ENCODE peak calls at places on chromosomes 3 and 15, in four cellular contexts. C is HCT116, A is GM12878, P is HepG2. V is an unnamed sample.

GRCh38 chr3:138460536-138461205 is 26.3 kb downstream of the ESYT3 start:
- DNase-seq in C (no peak), A (no peak), P (no peak), V (no peak)

GRCh38 chr15:81398910-81399551 is 25.0 kb upstream of the TMC3 start:
- DNase-seq in C (no peak), A (no peak), P (no peak), V (no peak)

GRCh38 chr3:81823882-81824395 is 62.5 kb upstream of the GBE1 start:
- DNase-seq in C (no peak), A (peak; percentile 59), P (no peak), V (no peak)

GRCh38 chr15:84749111-84749991 is 959 bp downstream of the ZNF592 start:
- DNase-seq in C (no peak), A (no peak), P (peak; percentile 56), V (peak; percentile 42)

GRCh38 chr15:35306361-35306981 is 221.4 kb upstream of the NANOGP8 start:
- DNase-seq in C (peak; percentile 18), A (no peak), P (no peak), V (peak; percentile 50)

GRCh38 chr3:117184574-117184973 is 475.0 kb downstream of the TUSC7 start:
- DNase-seq in C (no peak), A (no peak), P (no peak), V (no peak)

GRCh38 chr3:85801955-85802354 is 843.2 kb downstream of the CADM2 start:
- DNase-seq in C (no peak), A (no peak), P (peak; percentile 20), V (peak; percentile 8)

GRCh38 chr3:179069762-179070390 is 1.7 kb downstream of the ZMAT3 start:
- DNase-seq in C (no peak), A (no peak), P (no peak), V (no peak)

GRCh38 chr15:75531041-75531450 is 48.1 kb downstream of the PTPN9 start:
- DNase-seq in C (no peak), A (no peak), P (no peak), V (no peak)

GRCh38 chr3:160641675-160642330 is 35.2 kb upstream of the ARL14 start:
- DNase-seq in C (no peak), A (no peak), P (no peak), V (no peak)

GRCh38 chr3:112615942-112616731 is 24.8 kb downstream of the CCDC80 start:
- DNase-seq in C (no peak), A (no peak), P (no peak), V (no peak)

GRCh38 chr3:43496740-43497375 is 125.0 kb downstream of the ANO10 start:
- DNase-seq in C (no peak), A (no peak), P (no peak), V (no peak)

GRCh38 chr3:12462159-12462962 is 21.9 kb upstream of the TSEN2 start:
- DNase-seq in C (no peak), A (no peak), P (peak; percentile 57), V (no peak)

GRCh38 chr3:194101592-194102432 is 34.1 kb upstream of the HES1 start:
- DNase-seq in C (no peak), A (no peak), P (peak; percentile 90), V (no peak)

GRCh38 chr3:184260571-184261269 is 633 bp downstream of the CAMK2N2 start:
- DNase-seq in C (no peak), A (no peak), P (no peak), V (no peak)

GRCh38 chr3:139559541-139559940 is 20.0 kb upstream of the RBP1 start:
- DNase-seq in C (no peak), A (no peak), P (no peak), V (no peak)

GRCh38 chr3:185900228-185900627 is 37.6 kb downstream of the TRA2B start:
- DNase-seq in C (peak; percentile 70), A (no peak), P (peak; percentile 69), V (peak; percentile 47)

GRCh38 chr3:66000506-66000905 is 38.2 kb downstream of the MAGI1 start:
- DNase-seq in C (no peak), A (no peak), P (peak; percentile 7), V (no peak)

GRCh38 chr3:156174229-156174847 is 54.0 kb downstream of the KCNAB1 start:
- DNase-seq in C (peak; percentile 16), A (no peak), P (peak; percentile 8), V (no peak)

GRCh38 chr15:41905360-41905793 is 11.5 kb upstream of the SPTBN5 start:
- DNase-seq in C (no peak), A (no peak), P (no peak), V (no peak)

GRCh38 chr15:100940785-100941379 is 21.7 kb downstream of the LRRK1 start:
- DNase-seq in C (no peak), A (no peak), P (no peak), V (no peak)

GRCh38 chr3:46699846-46700523 is 1.2 kb upstream of the TMIE start:
- DNase-seq in C (no peak), A (no peak), P (no peak), V (no peak)

GRCh38 chr3:195076981-195077610 is 193.9 kb downstream of the XXYLT1 start:
- DNase-seq in C (no peak), A (no peak), P (no peak), V (no peak)

GRCh38 chr15:62809106-62809967 is 233.2 kb upstream of the TPM1 start:
- DNase-seq in C (no peak), A (no peak), P (peak; percentile 23), V (no peak)

GRCh38 chr3:106215047-106215446 is 346.2 kb upstream of the CBLB start:
- DNase-seq in C (no peak), A (no peak), P (no peak), V (peak; percentile 63)

GRCh38 chr3:94063497-94064119 is 747 bp downstream of the NSUN3 start:
- DNase-seq in C (no peak), A (no peak), P (peak; percentile 12), V (no peak)
- TF ChIP-seq SP1 in C (no peak), A (no peak), P (no peak), V (no peak)

GRCh38 chr15:93249599-93249998 is 160.6 kb upstream of the RGMA start:
- DNase-seq in C (no peak), A (no peak), P (no peak), V (no peak)

GRCh38 chr15:93247466-93248121 is 158.6 kb upstream of the RGMA start:
- DNase-seq in C (no peak), A (no peak), P (no peak), V (no peak)

GRCh38 chr15:93252780-93253179 is 163.8 kb upstream of the RGMA start:
- DNase-seq in C (no peak), A (no peak), P (no peak), V (no peak)

GRCh38 chr15:93250905-93251304 is 161.9 kb upstream of the RGMA start:
- DNase-seq in C (no peak), A (no peak), P (no peak), V (no peak)

GRCh38 chr15:93250212-93250611 is 161.2 kb upstream of the RGMA start:
- DNase-seq in C (no peak), A (no peak), P (no peak), V (no peak)
- TF ChIP-seq REST in C (no peak), A (no peak), P (no peak), V (no peak)

GRCh38 chr3:188194327-188194726 is 40.4 kb downstream of the LPP start:
- DNase-seq in C (no peak), A (no peak), P (no peak), V (no peak)

GRCh38 chr3:188198760-188199327 is 44.9 kb downstream of the LPP start:
- DNase-seq in C (no peak), A (no peak), P (no peak), V (no peak)

GRCh38 chr3:188197388-188197847 is 43.5 kb downstream of the LPP start:
- DNase-seq in C (no peak), A (no peak), P (no peak), V (no peak)

GRCh38 chr3:188198001-188198400 is 44.0 kb downstream of the LPP start:
- DNase-seq in C (no peak), A (no peak), P (no peak), V (no peak)

GRCh38 chr3:188196232-188196990 is 42.5 kb downstream of the LPP start:
- DNase-seq in C (no peak), A (no peak), P (no peak), V (no peak)
- TF ChIP-seq SP1 in C (no peak), A (no peak), P (no peak), V (no peak)

GRCh38 chr15:83379574-83379973 is 67.6 kb upstream of the SH3GL3 start:
- DNase-seq in C (peak; percentile 81), A (no peak), P (no peak), V (no peak)
- TF ChIP-seq REST in C (no peak), A (no peak), P (no peak), V (no peak)